ENCODE peak calls at places on chromosomes 6 and 20, in five cellular contexts. R is HepG2, D is K562, I is GM12878, E is H1. P is an unnamed sample.

GRCh38 chr6:25676775-25677174 is 24.8 kb downstream of the SCGN start:
- DNase-seq in R (no peak), D (no peak), I (no peak), E (no peak), P (no peak)

GRCh38 chr20:25339608-25340007 is 51.0 kb downstream of the ABHD12 start:
- DNase-seq in R (peak), D (no peak), I (no peak), E (no peak), P (no peak)

GRCh38 chr20:39700527-39700926 is 738.4 kb downstream of the DHX35 start:
- DNase-seq in R (no peak), D (no peak), I (no peak), E (no peak), P (no peak)

GRCh38 chr20:3721912-3722311 is 9.5 kb upstream of the SIGLEC1 start:
- DNase-seq in R (no peak), D (no peak), I (no peak), E (no peak), P (no peak)

GRCh38 chr20:7161690-7162089 is 394.2 kb downstream of the BMP2 start:
- DNase-seq in R (peak), D (no peak), I (no peak), E (no peak), P (no peak)

GRCh38 chr20:43532416-43533055 is 25.0 kb downstream of the L3MBTL1 start:
- DNase-seq in R (no peak), D (no peak), I (no peak), E (no peak), P (no peak)

GRCh38 chr20:56656632-56657031 is 27.5 kb downstream of the TFAP2C start:
- DNase-seq in R (no peak), D (no peak), I (no peak), E (no peak), P (no peak)

GRCh38 chr20:57476073-57476526 is 48.8 kb downstream of the CTCFL start:
- DNase-seq in R (no peak), D (no peak), I (peak), E (no peak), P (no peak)

GRCh38 chr6:142002825-142003405 is 129.8 kb upstream of the GJE1 start:
- DNase-seq in R (no peak), D (no peak), I (no peak), E (no peak), P (no peak)

GRCh38 chr6:166927240-166927941 is 29.0 kb downstream of the RNASET2 start:
- DNase-seq in R (no peak), D (no peak), I (no peak), E (no peak), P (no peak)

GRCh38 chr6:22020299-22020998 is 276.4 kb downstream of the PRL start:
- DNase-seq in R (no peak), D (no peak), I (no peak), E (no peak), P (no peak)

GRCh38 chr6:121430514-121431460 is 4.7 kb upstream of the GJA1 start:
- DNase-seq in R (peak), D (no peak), I (no peak), E (no peak), P (peak)

GRCh38 chr6:52994789-52995078 is 350 bp downstream of the GSTA4 start:
- DNase-seq in R (no peak), D (peak), I (no peak), E (no peak), P (no peak)

GRCh38 chr6:117906454-117906904 is 585 bp upstream of the SLC35F1 start:
- DNase-seq in R (no peak), D (no peak), I (peak), E (no peak), P (no peak)

GRCh38 chr20:36101201-36101600 is 53.3 kb upstream of the EPB41L1 start:
- DNase-seq in R (no peak), D (no peak), I (no peak), E (no peak), P (no peak)

GRCh38 chr6:46637145-46637544 is 15.5 kb downstream of the CYP39A1 start:
- DNase-seq in R (no peak), D (no peak), I (no peak), E (no peak), P (no peak)

GRCh38 chr20:21101453-21102251 is 4.5 kb downstream of the LINC00237 start:
- DNase-seq in R (no peak), D (no peak), I (no peak), E (no peak), P (no peak)

GRCh38 chr6:83958250-83958685 is 75.3 kb upstream of the MRAP2 start:
- DNase-seq in R (no peak), D (no peak), I (no peak), E (no peak), P (no peak)

GRCh38 chr6:127366281-127367022 is 23.0 kb upstream of the ECHDC1 start:
- DNase-seq in R (no peak), D (peak), I (no peak), E (no peak), P (peak)

GRCh38 chr20:46520976-46521579 is 7.7 kb upstream of the ZNF334 start:
- DNase-seq in R (peak), D (peak), I (peak), E (peak), P (peak)

GRCh38 chr6:11682525-11682924 is 96.1 kb downstream of the ADTRP start:
- DNase-seq in R (no peak), D (no peak), I (no peak), E (no peak), P (no peak)

GRCh38 chr20:47950103-47950502 is 164.8 kb upstream of the SULF2 start:
- DNase-seq in R (no peak), D (peak), I (no peak), E (no peak), P (peak)

GRCh38 chr6:161152904-161153662 is 120.8 kb downstream of the AGPAT4 start:
- DNase-seq in R (no peak), D (no peak), I (no peak), E (no peak), P (peak)

GRCh38 chr6:47759364-47759763 is 22.5 kb upstream of the OPN5 start:
- DNase-seq in R (no peak), D (no peak), I (no peak), E (no peak), P (no peak)

GRCh38 chr6:45116714-45117410 is 211.3 kb upstream of the RUNX2 start:
- DNase-seq in R (no peak), D (no peak), I (no peak), E (no peak), P (no peak)

GRCh38 chr6:106648651-106649308 is 19.4 kb downstream of the QRSL1 start:
- DNase-seq in R (no peak), D (no peak), I (no peak), E (no peak), P (no peak)

GRCh38 chr6:12138936-12139335 is 126.8 kb downstream of the HIVEP1 start:
- DNase-seq in R (no peak), D (no peak), I (no peak), E (no peak), P (no peak)

GRCh38 chr20:17494201-17494600 is 37.0 kb downstream of the BFSP1 start:
- DNase-seq in R (no peak), D (no peak), I (no peak), E (no peak), P (no peak)

GRCh38 chr6:168125429-168126001 is 46.5 kb upstream of the FRMD1 start:
- DNase-seq in R (no peak), D (no peak), I (no peak), E (no peak), P (no peak)

GRCh38 chr20:2151805-2152727 is 50.4 kb downstream of the STK35 start:
- DNase-seq in R (no peak), D (no peak), I (no peak), E (no peak), P (peak)
- TF ChIP-seq KDM1A in R (no peak), D (no peak), I (no peak), E (no peak), P (no peak)

DNA sequence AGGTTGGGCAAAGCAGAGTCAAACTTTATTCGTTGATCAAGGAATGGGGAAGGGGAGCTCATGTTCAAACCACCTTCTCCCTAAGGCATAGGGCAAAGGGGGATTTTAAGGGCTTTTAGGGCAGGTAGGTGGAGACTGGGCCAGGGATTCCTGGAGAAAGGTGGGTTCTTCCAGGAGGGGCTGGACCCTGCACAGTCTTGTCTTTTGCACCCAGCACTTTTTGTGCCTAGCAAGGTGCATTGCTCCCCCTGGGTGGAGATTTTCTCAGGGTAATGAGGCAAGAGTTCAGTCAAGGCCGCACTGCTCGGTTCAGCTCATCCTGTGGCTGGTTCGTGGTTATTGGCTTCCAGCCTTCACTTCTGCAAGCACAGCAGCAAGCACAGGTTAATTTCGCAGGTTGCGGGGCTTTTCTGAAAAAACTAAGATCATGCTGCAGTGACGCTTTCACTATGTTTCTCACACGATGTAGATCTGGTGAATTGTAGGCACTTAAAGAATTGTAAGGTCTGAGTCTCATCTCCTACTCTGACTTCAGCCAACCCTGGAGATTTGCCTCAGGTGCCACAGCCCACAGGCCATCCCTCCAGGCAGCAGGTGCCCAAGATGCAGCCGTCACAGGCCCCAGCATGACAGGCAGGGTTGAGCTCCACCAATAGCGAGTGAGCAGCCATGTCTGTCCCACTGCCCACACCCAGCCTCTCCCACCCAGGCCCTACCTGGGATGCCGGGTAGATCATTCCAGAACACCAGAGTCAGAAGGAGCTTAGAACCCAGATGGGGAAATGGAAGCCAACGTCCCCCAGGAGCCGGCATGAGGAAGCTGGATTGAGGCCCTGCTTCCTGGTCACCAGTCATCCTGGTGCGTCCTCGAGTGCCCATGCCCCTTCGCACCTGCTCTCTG is 37.1 kb downstream of the SUN5 start:
- DNase-seq in R (no peak), D (no peak), I (peak), E (no peak), P (no peak)
- TF ChIP-seq KDM1A in R (no peak), D (no peak), I (no peak), E (no peak), P (no peak)

DNA sequence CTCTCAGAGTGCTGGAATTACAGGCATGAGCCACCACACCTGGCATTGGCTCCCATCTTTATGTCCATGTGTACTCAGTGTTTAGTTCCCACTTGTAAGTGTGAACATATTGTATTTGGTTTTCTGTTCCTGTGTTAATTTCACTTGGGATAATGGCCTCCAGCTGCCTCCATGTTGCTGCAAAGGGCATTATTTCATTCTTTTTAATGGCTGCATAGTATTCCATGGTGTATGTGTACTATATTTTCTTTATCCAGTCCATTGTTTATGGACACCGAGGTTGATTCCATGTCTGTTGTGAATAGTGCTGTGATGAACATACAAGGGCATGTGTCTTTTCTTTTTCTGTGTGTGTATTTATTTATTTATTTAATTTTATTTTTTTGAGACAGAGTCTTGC is 47.7 kb downstream of the MYO6 start:
- DNase-seq in R (no peak), D (no peak), I (no peak), E (no peak), P (no peak)
- TF ChIP-seq KDM1A in R (no peak), D (no peak), I (no peak), E (no peak), P (no peak)

GRCh38 chr6:40038626-40039025 is 104.4 kb upstream of the MOCS1 start:
- DNase-seq in R (no peak), D (no peak), I (no peak), E (no peak), P (no peak)
- TF ChIP-seq KDM1A in R (no peak), D (no peak), I (no peak), E (no peak), P (no peak)